ENCODE peak calls at places on chromosomes 4 and X, in eight cellular contexts. F is upper lobe of left lung, U is choroid plexus epithelial cell, J is cardiac fibroblast, L is body of pancreas, D is DND-41, T is ascending aorta, A is AG10803. Z is an unnamed sample.
A peak's percentile ranks its signal among the peaks of the same experiment; 100 is the strongest.

GRCh38 chrX:36159254-36159653 is 239.7 kb downstream of the CFAP47 start:
- DNase-seq in F (no peak), U (no peak), J (no peak), L (no peak), D (no peak), T (no peak), A (no peak), Z (no peak)

GRCh38 chr4:149493492-149493891 is 322.2 kb downstream of the IQCM start:
- DNase-seq in F (no peak), U (no peak), J (no peak), L (no peak), D (no peak), T (no peak), A (peak; percentile 3), Z (no peak)

GRCh38 chrX:40152706-40153334 is 55.1 kb upstream of the BCOR start:
- DNase-seq in F (peak; percentile 58), U (no peak), J (no peak), L (peak; percentile 63), D (no peak), T (no peak), A (no peak), Z (no peak)

GRCh38 chr4:40718571-40718970 is 31.2 kb upstream of the NSUN7 start:
- DNase-seq in F (peak; percentile 54), U (no peak), J (no peak), L (peak; percentile 56), D (no peak), T (no peak), A (no peak), Z (no peak)

GRCh38 chrX:34915463-34916225 is 27.0 kb upstream of the FAM47B start:
- DNase-seq in F (no peak), U (no peak), J (no peak), L (no peak), D (no peak), T (no peak), A (no peak), Z (no peak)

GRCh38 chrX:1914606-1915365 is 299.9 kb downstream of the ASMT start:
- DNase-seq in F (no peak), U (no peak), J (no peak), L (no peak), D (peak; percentile 9), T (no peak), A (no peak), Z (peak; percentile 60)

GRCh38 chr4:121227254-121227867 is 63.2 kb upstream of the TNIP3 start:
- DNase-seq in F (no peak), U (no peak), J (no peak), L (no peak), D (no peak), T (no peak), A (no peak), Z (no peak)

GRCh38 chr4:184420881-184421416 is 53.4 kb downstream of the IRF2 start:
- DNase-seq in F (no peak), U (no peak), J (no peak), L (no peak), D (no peak), T (no peak), A (no peak), Z (no peak)

GRCh38 chr4:81606796-81607550 is 135.3 kb upstream of the RASGEF1B start:
- DNase-seq in F (peak; percentile 51), U (peak; percentile 15), J (peak; percentile 48), L (peak; percentile 18), D (no peak), T (no peak), A (no peak), Z (no peak)

GRCh38 chr4:161336016-161336415 is 827.8 kb downstream of the FSTL5 start:
- DNase-seq in F (no peak), U (no peak), J (no peak), L (no peak), D (no peak), T (no peak), A (peak; percentile 2), Z (no peak)

GRCh38 chrX:123728554-123728953 is 4.3 kb downstream of the THOC2 start:
- DNase-seq in F (no peak), U (no peak), J (no peak), L (no peak), D (no peak), T (no peak), A (no peak), Z (no peak)

GRCh38 chr4:26227827-26228226 is 93.0 kb upstream of the RBPJ start:
- DNase-seq in F (no peak), U (no peak), J (no peak), L (no peak), D (no peak), T (no peak), A (no peak), Z (no peak)

GRCh38 chr4:78647272-78647671 is 95.7 kb downstream of the ANXA3 start:
- DNase-seq in F (no peak), U (no peak), J (no peak), L (no peak), D (no peak), T (no peak), A (no peak), Z (no peak)

GRCh38 chr4:60216752-60217151 is 983.4 kb upstream of the ADGRL3 start:
- DNase-seq in F (no peak), U (peak; percentile 86), J (peak; percentile 86), L (no peak), D (no peak), T (no peak), A (no peak), Z (no peak)

GRCh38 chr4:930827-931193 is 1.3 kb downstream of the GAK start:
- DNase-seq in F (no peak), U (no peak), J (no peak), L (no peak), D (no peak), T (no peak), A (no peak), Z (no peak)

GRCh38 chr4:929970-930625 is 2.0 kb downstream of the GAK start:
- DNase-seq in F (peak; percentile 52), U (peak; percentile 45), J (peak; percentile 19), L (peak; percentile 46), D (no peak), T (no peak), A (no peak), Z (no peak)

GRCh38 chr4:931194-931959 is 739 bp downstream of the GAK start:
- DNase-seq in F (no peak), U (peak; percentile 48), J (peak; percentile 72), L (peak; percentile 17), D (peak; percentile 14), T (no peak), A (peak; percentile 54), Z (peak; percentile 90)

GRCh38 chr4:931960-932712 is at the start of the genes GAK and TMEM175:
- DNase-seq in F (peak; percentile 97), U (peak; percentile 97), J (peak; percentile 95), L (peak; percentile 97), D (peak; percentile 96), T (peak; percentile 80), A (peak; percentile 92), Z (peak; percentile 93)

DNA sequence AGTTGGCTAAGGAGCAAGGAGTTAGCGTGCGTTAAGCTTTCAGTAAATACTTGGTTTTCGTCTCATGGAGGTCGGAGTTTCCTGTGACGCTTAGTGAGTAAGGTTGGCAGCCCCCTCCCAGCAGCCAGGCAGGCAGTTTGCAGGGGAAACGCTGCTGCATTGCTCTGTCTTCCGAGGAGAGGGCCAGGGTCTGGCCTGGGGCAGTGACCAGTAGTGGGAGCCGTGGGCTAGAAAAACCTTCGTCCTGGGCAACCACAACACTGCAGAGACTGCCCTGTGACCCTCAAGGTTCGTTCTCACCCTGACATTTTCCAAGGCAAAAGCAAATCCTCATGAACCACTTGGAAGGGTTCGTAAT is 432 bp downstream of the TMEM175 start:
- DNase-seq in F (no peak), U (no peak), J (no peak), L (no peak), D (no peak), T (no peak), A (no peak), Z (no peak)
- TF ChIP-seq CTCF in F (no peak), U (peak; percentile 42), J (no peak), L (no peak), D (peak; percentile 16), T (no peak), A (no peak), Z (no peak)

GRCh38 chrX:44330227-44330626 is 13.2 kb downstream of the EFHC2 start:
- DNase-seq in F (no peak), U (no peak), J (no peak), L (no peak), D (no peak), T (no peak), A (no peak), Z (no peak)
- H3K4me3 ChIP-seq in F (no peak overlapping the region), U (no peak overlapping the region), J (no peak overlapping the region), L (no peak overlapping the region), D (no peak overlapping the region), T (no peak overlapping the region), A (no peak overlapping the region), Z (no peak overlapping the region)

GRCh38 chrX:120297923-120298322 is 13.3 kb downstream of the TMEM255A start:
- DNase-seq in F (no peak), U (no peak), J (no peak), L (no peak), D (no peak), T (no peak), A (no peak), Z (no peak)

GRCh38 chrX:120301960-120302359 is 9.3 kb downstream of the TMEM255A start:
- DNase-seq in F (no peak), U (no peak), J (no peak), L (no peak), D (no peak), T (no peak), A (no peak), Z (no peak)

GRCh38 chrX:120302434-120302833 is 8.8 kb downstream of the TMEM255A start:
- DNase-seq in F (peak; percentile 53), U (peak; percentile 41), J (no peak), L (peak; percentile 46), D (peak; percentile 56), T (peak; percentile 19), A (no peak), Z (no peak)

GRCh38 chrX:120301497-120301896 is 9.8 kb downstream of the TMEM255A start:
- DNase-seq in F (no peak), U (no peak), J (no peak), L (no peak), D (no peak), T (no peak), A (no peak), Z (no peak)

GRCh38 chrX:120299928-120300327 is 11.3 kb downstream of the TMEM255A start:
- DNase-seq in F (no peak), U (no peak), J (no peak), L (no peak), D (no peak), T (no peak), A (no peak), Z (no peak)
- TF ChIP-seq CTCF in F (no peak), U (peak; percentile 25), J (no peak), L (no peak), D (peak; percentile 15), T (no peak), A (no peak), Z (no peak)

DNA sequence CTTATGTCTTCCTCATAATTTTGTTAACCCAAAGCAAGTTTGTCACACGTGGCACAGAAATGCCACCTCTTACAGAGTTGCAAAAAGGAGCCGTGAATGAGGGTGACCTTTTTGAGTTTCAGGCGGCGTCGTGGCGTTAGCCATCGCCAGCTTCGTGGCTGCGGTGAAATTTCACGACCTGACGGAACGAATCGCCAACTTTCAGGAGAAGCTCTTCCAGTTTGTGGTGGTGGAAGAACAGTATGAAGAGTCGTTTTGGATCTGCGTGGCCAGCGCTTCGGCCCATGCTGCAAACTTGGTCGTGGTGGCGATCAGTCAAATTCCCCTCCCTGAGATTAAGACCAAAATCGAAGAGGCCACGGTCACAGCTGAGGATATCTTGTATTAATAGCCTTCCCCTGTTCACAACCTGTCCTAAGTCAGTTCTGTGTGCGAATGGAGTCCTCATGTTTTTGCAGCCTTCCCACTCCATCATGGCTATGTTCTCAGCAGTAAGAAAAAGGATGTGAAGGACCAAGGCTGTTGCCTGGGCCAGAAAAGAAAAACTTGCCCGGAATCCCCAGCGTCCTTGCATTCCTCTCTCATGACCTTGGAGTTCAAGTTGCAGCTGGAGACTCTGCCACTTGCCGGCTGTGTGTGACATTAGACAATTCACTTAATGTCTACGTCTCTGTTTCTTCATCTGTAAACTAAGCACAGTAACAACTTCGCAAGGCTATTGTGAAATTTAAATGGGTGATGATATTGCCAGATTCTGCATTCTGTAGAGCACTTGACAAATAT is 11.9 kb downstream of the CLRN2 start:
- DNase-seq in F (no peak), U (peak; percentile 8), J (no peak), L (no peak), D (no peak), T (no peak), A (no peak), Z (no peak)
- H3K4me3 ChIP-seq in F (no peak overlapping the region), U (no peak overlapping the region), J (no peak overlapping the region), L (no peak overlapping the region), D (no peak overlapping the region), T (no peak overlapping the region), A (no peak overlapping the region), Z (no peak overlapping the region)

Z was measured in lower leg skin.